ENCODE peak calls at places on chromosomes 11 and 22, in eight cellular contexts. V is HFFc6, X is OCI-LY7, P is fibroblast of lung, N is heart left ventricle, T is coronary artery, Q is psoas muscle, H is body of pancreas. Y is an unnamed sample.

GRCh38 chr11:76236092-76237026 is 30.1 kb upstream of the WNT11 start:
- DNase-seq in V (peak), X (no peak), P (peak), N (peak), T (no peak), Q (no peak), H (peak), Y (no peak)

GRCh38 chr22:50057868-50058311 is at the start of gene TTLL8:
- DNase-seq in V (no peak), X (no peak), P (no peak), N (no peak), T (no peak), Q (no peak), H (no peak), Y (no peak)

GRCh38 chr11:9574806-9575530 is 1.5 kb downstream of the WEE1 start:
- DNase-seq in V (peak), X (no peak), P (peak), N (peak), T (peak), Q (peak), H (peak), Y (peak)

GRCh38 chr11:8813658-8814057 is 97.3 kb upstream of the AKIP1 start:
- DNase-seq in V (peak), X (peak), P (peak), N (peak), T (peak), Q (peak), H (peak), Y (peak)

GRCh38 chr11:106917973-106918372 is 100.3 kb downstream of the GUCY1A2 start:
- DNase-seq in V (peak), X (peak), P (peak), N (no peak), T (no peak), Q (no peak), H (peak), Y (no peak)

GRCh38 chr11:10498426-10499250 is 42.3 kb downstream of the RNF141 start:
- DNase-seq in V (no peak), X (no peak), P (no peak), N (no peak), T (no peak), Q (no peak), H (no peak), Y (no peak)

GRCh38 chr11:61682093-61682732 is 2.0 kb downstream of the DAGLA start:
- DNase-seq in V (no peak), X (no peak), P (no peak), N (peak), T (no peak), Q (peak), H (peak), Y (no peak)

GRCh38 chr11:119081682-119082081 is 3.0 kb upstream of the HMBS start:
- DNase-seq in V (no peak), X (no peak), P (no peak), N (no peak), T (no peak), Q (no peak), H (no peak), Y (no peak)

GRCh38 chr11:111538407-111539114 is 2.0 kb upstream of the LAYN start:
- DNase-seq in V (no peak), X (no peak), P (no peak), N (no peak), T (no peak), Q (no peak), H (no peak), Y (no peak)

GRCh38 chr11:125952973-125953372 is 7.1 kb downstream of the VSIG10L2 start:
- DNase-seq in V (no peak), X (no peak), P (peak), N (no peak), T (peak), Q (peak), H (peak), Y (no peak)

GRCh38 chr11:115990004-115990447 is 485.8 kb upstream of the CADM1 start:
- DNase-seq in V (no peak), X (peak), P (no peak), N (no peak), T (no peak), Q (no peak), H (peak), Y (no peak)

GRCh38 chr11:34345012-34345804 is 12.6 kb downstream of the ABTB2 start:
- DNase-seq in V (peak), X (no peak), P (peak), N (peak), T (no peak), Q (peak), H (peak), Y (no peak)

GRCh38 chr11:859394-860131 is 16.9 kb downstream of the TSPAN4 start:
- DNase-seq in V (peak), X (no peak), P (peak), N (peak), T (no peak), Q (peak), H (peak), Y (peak)

GRCh38 chr11:71302911-71303310 is 50.5 kb upstream of the SHANK2 start:
- DNase-seq in V (no peak), X (no peak), P (no peak), N (no peak), T (no peak), Q (no peak), H (no peak), Y (no peak)

GRCh38 chr11:47918882-47919495 is 61.4 kb upstream of the PTPRJ start:
- DNase-seq in V (peak), X (no peak), P (peak), N (no peak), T (no peak), Q (no peak), H (no peak), Y (no peak)

GRCh38 chr11:62689421-62690183 is at the start of gene LRRN4CL:
- DNase-seq in V (peak), X (no peak), P (peak), N (peak), T (peak), Q (peak), H (peak), Y (peak)

GRCh38 chr11:36214484-36214883 is 74.7 kb downstream of the COMMD9 start:
- DNase-seq in V (no peak), X (no peak), P (no peak), N (no peak), T (no peak), Q (no peak), H (no peak), Y (no peak)

GRCh38 chr11:9028591-9028990 is 24.8 kb upstream of the NRIP3 start:
- DNase-seq in V (no peak), X (no peak), P (no peak), N (no peak), T (no peak), Q (no peak), H (no peak), Y (no peak)

GRCh38 chr11:406796-407650 is 7.8 kb downstream of the SIGIRR start:
- DNase-seq in V (peak), X (peak), P (peak), N (peak), T (no peak), Q (peak), H (peak), Y (peak)

GRCh38 chr11:64130618-64131017 is 35.3 kb downstream of the MACROD1 start:
- DNase-seq in V (no peak), X (no peak), P (no peak), N (no peak), T (no peak), Q (no peak), H (peak), Y (no peak)

GRCh38 chr11:117814766-117815261 is 9.7 kb downstream of the FXYD2 start:
- DNase-seq in V (no peak), X (peak), P (no peak), N (no peak), T (no peak), Q (peak), H (peak), Y (no peak)

GRCh38 chr11:24386551-24387404 is 110.1 kb upstream of the LUZP2 start:
- DNase-seq in V (peak), X (no peak), P (peak), N (no peak), T (no peak), Q (no peak), H (no peak), Y (peak)

GRCh38 chr11:43619863-43620505 is 60.6 kb upstream of the HSD17B12 start:
- DNase-seq in V (no peak), X (no peak), P (no peak), N (no peak), T (no peak), Q (no peak), H (no peak), Y (no peak)

GRCh38 chr22:39294571-39295468 is 24.6 kb downstream of the RPL3 start:
- DNase-seq in V (no peak), X (no peak), P (no peak), N (no peak), T (no peak), Q (no peak), H (no peak), Y (no peak)
- TF ChIP-seq CTCF in V (no peak), X (no peak), P (no peak), N (no peak), T (no peak), Q (no peak), H (no peak), Y (no peak)

GRCh38 chr22:38127869-38128268 is 17.4 kb upstream of the BAIAP2L2 start:
- DNase-seq in V (no peak), X (no peak), P (no peak), N (no peak), T (no peak), Q (no peak), H (no peak), Y (no peak)
- TF ChIP-seq CTCF in V (no peak), X (no peak), P (no peak), N (no peak), T (no peak), Q (no peak), H (no peak), Y (no peak)

GRCh38 chr22:20953668-20954500 is 13.2 kb upstream of the AIFM3 start:
- DNase-seq in V (no peak), X (no peak), P (peak), N (no peak), T (no peak), Q (no peak), H (peak), Y (peak)

GRCh38 chr22:20957118-20957690 is 9.9 kb upstream of the AIFM3 start:
- DNase-seq in V (no peak), X (no peak), P (no peak), N (no peak), T (no peak), Q (peak), H (peak), Y (no peak)

GRCh38 chr22:20957691-20958440 is 9.2 kb upstream of the AIFM3 start:
- DNase-seq in V (no peak), X (no peak), P (peak), N (peak), T (no peak), Q (peak), H (peak), Y (no peak)

GRCh38 chr22:20955548-20955947 is 11.5 kb upstream of the AIFM3 start:
- DNase-seq in V (no peak), X (no peak), P (no peak), N (no peak), T (no peak), Q (no peak), H (no peak), Y (no peak)

GRCh38 chr22:20956258-20957117 is 10.6 kb upstream of the AIFM3 start:
- DNase-seq in V (no peak), X (no peak), P (peak), N (no peak), T (no peak), Q (peak), H (peak), Y (no peak)
- TF ChIP-seq CTCF in V (peak), X (no peak), P (no peak), N (no peak), T (no peak), Q (no peak), H (no peak), Y (no peak)

GRCh38 chr11:59144579-59145345 is 2.1 kb downstream of the FAM111A start:
- DNase-seq in V (peak), X (peak), P (peak), N (peak), T (peak), Q (peak), H (peak), Y (peak)

GRCh38 chr11:59141673-59142460 is 789 bp upstream of the FAM111A start:
- DNase-seq in V (peak), X (no peak), P (peak), N (no peak), T (no peak), Q (no peak), H (no peak), Y (no peak)

GRCh38 chr11:59141191-59141590 is 1.5 kb upstream of the FAM111A start:
- DNase-seq in V (no peak), X (no peak), P (no peak), N (no peak), T (no peak), Q (no peak), H (no peak), Y (no peak)

GRCh38 chr11:59144096-59144495 is 1.4 kb downstream of the FAM111A start:
- DNase-seq in V (no peak), X (peak), P (no peak), N (no peak), T (no peak), Q (no peak), H (no peak), Y (no peak)

DNA sequence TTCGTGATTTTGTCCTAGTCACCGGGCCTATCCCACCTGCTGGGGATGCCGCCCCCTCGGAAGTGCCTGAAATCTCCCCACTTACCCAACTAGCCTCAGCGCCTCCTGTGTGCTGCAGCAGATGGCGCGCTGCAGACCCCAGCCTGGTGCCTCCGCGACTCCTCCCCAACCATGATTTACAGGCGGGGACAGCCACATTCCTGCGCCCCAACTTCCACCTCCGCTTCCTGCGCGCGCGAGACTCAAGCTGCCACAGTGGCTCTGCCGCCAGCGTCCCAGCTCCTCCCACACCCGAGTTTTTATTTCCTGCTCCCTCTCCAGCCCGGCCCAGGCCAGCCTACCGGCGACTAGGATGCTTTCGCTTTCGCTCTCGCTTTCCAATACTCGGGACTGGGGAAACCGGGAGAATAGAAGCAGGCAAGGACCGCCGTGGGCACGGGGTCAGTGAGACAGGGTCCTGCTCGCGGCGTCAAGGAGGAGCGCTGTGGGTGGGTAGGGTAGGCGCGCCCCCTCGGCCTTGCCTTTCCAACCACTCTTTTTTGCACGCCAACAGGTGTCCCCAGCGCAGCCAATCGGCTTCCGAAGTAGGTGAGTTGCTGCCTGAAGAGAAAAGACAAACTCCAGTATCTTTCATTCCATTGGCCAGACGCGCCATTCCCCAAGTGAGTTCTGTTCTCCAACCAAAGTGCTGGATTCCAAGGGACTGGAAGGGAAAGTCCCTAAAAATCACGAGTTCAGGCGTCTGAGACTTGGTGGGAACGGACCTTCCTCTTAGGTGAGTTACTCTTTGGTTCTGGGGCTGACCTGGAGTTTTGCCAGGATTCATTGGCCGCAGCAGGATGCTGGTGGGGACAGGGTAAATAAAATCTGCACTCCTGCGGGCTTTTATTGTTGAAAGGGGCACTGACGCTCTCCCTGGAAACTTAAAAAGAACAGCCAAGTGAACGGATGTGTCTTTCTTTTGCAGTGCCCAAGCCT is at the start of gene FAM111A:
- DNase-seq in V (peak), X (peak), P (peak), N (peak), T (peak), Q (peak), H (peak), Y (peak)
- TF ChIP-seq CTCF in V (peak), X (peak), P (no peak), N (peak), T (no peak), Q (no peak), H (peak), Y (peak)

Y was measured in AG09319.